ENCODE peak calls at places on chromosomes 2 and 18, in six cellular contexts. X is mesenchymal stem cell; Q is CD8-positive, alpha-beta T cell; Z is neural progenitor cell; Y is mammary epithelial cell; V is GM23248. S is an unnamed sample. For H3K4me1, the result is how much of the 10 kb centered on the place peaks cover.

GRCh38 chr2:60347781-60348180 is 205.7 kb downstream of the BCL11A start:
- DNase-seq in X (no peak), Q (no peak), Z (no peak), Y (no peak), V (no peak), S (no peak)

GRCh38 chr2:241279413-241279812 is 36.1 kb downstream of the HDLBP start:
- DNase-seq in X (peak), Q (no peak), Z (no peak), Y (no peak), V (peak), S (no peak)

GRCh38 chr2:68426885-68427579 is 40.1 kb downstream of the FBXO48 start:
- DNase-seq in X (peak), Q (no peak), Z (no peak), Y (no peak), V (no peak), S (no peak)

GRCh38 chr2:164510895-164511294 is 110.4 kb downstream of the GRB14 start:
- DNase-seq in X (no peak), Q (no peak), Z (no peak), Y (no peak), V (no peak), S (peak)

GRCh38 chr2:161486111-161486510 is 70.0 kb downstream of the TBR1 start:
- DNase-seq in X (no peak), Q (no peak), Z (no peak), Y (no peak), V (no peak), S (no peak)

GRCh38 chr18:8298186-8298585 is 311.1 kb upstream of the RAB12 start:
- DNase-seq in X (no peak), Q (no peak), Z (no peak), Y (no peak), V (no peak), S (no peak)

GRCh38 chr2:126720031-126720368 is 64.0 kb downstream of the GYPC start:
- DNase-seq in X (peak), Q (no peak), Z (no peak), Y (no peak), V (peak), S (no peak)

GRCh38 chr2:38128653-38129052 is 52.7 kb upstream of the CYP1B1 start:
- DNase-seq in X (peak), Q (no peak), Z (no peak), Y (no peak), V (peak), S (peak)

GRCh38 chr2:3148716-3149115 is 228.9 kb downstream of the EIPR1 start:
- DNase-seq in X (no peak), Q (no peak), Z (no peak), Y (no peak), V (no peak), S (no peak)

GRCh38 chr2:188369365-188369764 is 77.7 kb downstream of the GULP1 start:
- DNase-seq in X (peak), Q (no peak), Z (peak), Y (peak), V (peak), S (no peak)

GRCh38 chr2:234623521-234623991 is 126.7 kb upstream of the ARL4C start:
- DNase-seq in X (no peak), Q (no peak), Z (no peak), Y (no peak), V (no peak), S (no peak)

GRCh38 chr2:136305517-136306192 is 187.7 kb upstream of the CXCR4 start:
- DNase-seq in X (no peak), Q (peak), Z (no peak), Y (peak), V (no peak), S (no peak)

GRCh38 chr18:52288403-52289004 is 51.5 kb upstream of the DCC start:
- DNase-seq in X (no peak), Q (no peak), Z (peak), Y (peak), V (peak), S (no peak)

GRCh38 chr2:2158176-2158826 is 172.8 kb downstream of the MYT1L start:
- DNase-seq in X (no peak), Q (no peak), Z (no peak), Y (no peak), V (no peak), S (no peak)

GRCh38 chr2:43210467-43211303 is 15.7 kb downstream of the ZFP36L2 start:
- DNase-seq in X (peak), Q (no peak), Z (no peak), Y (no peak), V (peak), S (peak)

GRCh38 chr2:63034575-63034974 is 16.1 kb upstream of the OTX1 start:
- DNase-seq in X (no peak), Q (no peak), Z (peak), Y (no peak), V (no peak), S (no peak)

GRCh38 chr2:102505290-102505689 is 32.3 kb downstream of the SLC9A4 start:
- DNase-seq in X (no peak), Q (no peak), Z (no peak), Y (peak), V (no peak), S (no peak)

GRCh38 chr2:42359894-42360483 is 1.0 kb downstream of the COX7A2L start:
- DNase-seq in X (peak), Q (no peak), Z (no peak), Y (peak), V (peak), S (no peak)

GRCh38 chr2:240277073-240277806 is 136.8 kb upstream of the OTOS start:
- DNase-seq in X (peak), Q (no peak), Z (no peak), Y (peak), V (peak), S (no peak)

GRCh38 chr2:101108357-101108756 is 42.8 kb downstream of the TBC1D8 start:
- DNase-seq in X (no peak), Q (no peak), Z (no peak), Y (no peak), V (no peak), S (no peak)
- H3K27ac ChIP-seq in X (no peak), Q (no peak), Z (no peak), Y (no peak), V (no peak), S (peak)

GRCh38 chr2:239058746-239059145 is 210.9 kb downstream of the TWIST2 start:
- DNase-seq in X (no peak), Q (no peak), Z (no peak), Y (no peak), V (no peak), S (no peak)
- H3K4me1 ChIP-seq in X (under half), Q (under half), Z (under half), Y (under half), V (under half), S (under half)

GRCh38 chr18:70197042-70197441 is 8.4 kb downstream of the RTTN start:
- DNase-seq in X (no peak), Q (no peak), Z (no peak), Y (no peak), V (peak), S (no peak)

GRCh38 chr18:70195852-70196434 is 9.5 kb downstream of the RTTN start:
- DNase-seq in X (peak), Q (no peak), Z (peak), Y (peak), V (peak), S (no peak)

GRCh38 chr18:70200286-70200685 is 5.2 kb downstream of the RTTN start:
- DNase-seq in X (no peak), Q (no peak), Z (no peak), Y (no peak), V (no peak), S (no peak)

GRCh38 chr18:70195014-70195614 is 10.4 kb downstream of the RTTN start:
- DNase-seq in X (no peak), Q (no peak), Z (no peak), Y (no peak), V (no peak), S (no peak)

GRCh38 chr18:70197844-70198243 is 7.6 kb downstream of the RTTN start:
- DNase-seq in X (no peak), Q (no peak), Z (no peak), Y (no peak), V (no peak), S (no peak)
- H3K27ac ChIP-seq in X (no peak), Q (no peak), Z (no peak), Y (no peak), V (no peak), S (no peak)

GRCh38 chr2:186976329-186976728 is 127.4 kb upstream of the ZSWIM2 start:
- DNase-seq in X (no peak), Q (no peak), Z (no peak), Y (no peak), V (no peak), S (no peak)
- H3K4me1 ChIP-seq in X (under half), Q (under half), Z (under half), Y (under half), V (under half), S (under half)

DNA sequence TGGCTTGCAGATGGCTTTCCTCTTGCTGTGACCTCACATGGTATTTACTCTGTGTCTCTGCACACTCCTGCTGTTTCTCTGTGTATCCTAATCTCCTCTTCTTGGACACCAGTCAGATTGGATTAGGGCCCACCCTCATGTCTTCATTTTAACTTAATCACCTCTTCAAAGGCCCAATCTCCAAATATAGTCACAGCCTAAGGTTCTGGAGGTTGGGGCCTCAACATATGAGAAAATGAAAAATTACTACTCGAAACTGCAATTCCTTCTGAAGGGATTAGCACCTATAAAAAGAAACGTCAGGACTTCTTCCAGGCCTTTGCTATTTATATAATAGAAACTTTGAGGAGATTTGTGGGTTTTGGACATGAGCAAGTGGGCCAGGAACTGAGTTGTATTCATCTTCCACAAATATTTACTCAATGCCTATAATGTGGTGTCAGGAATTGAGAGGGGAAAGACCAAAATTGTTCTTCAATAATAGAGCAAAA is 269.9 kb upstream of the FN1 start:
- DNase-seq in X (no peak), Q (no peak), Z (no peak), Y (no peak), V (no peak), S (no peak)
- H3K27ac ChIP-seq in X (no peak), Q (no peak), Z (no peak), Y (no peak), V (no peak), S (no peak)

DNA sequence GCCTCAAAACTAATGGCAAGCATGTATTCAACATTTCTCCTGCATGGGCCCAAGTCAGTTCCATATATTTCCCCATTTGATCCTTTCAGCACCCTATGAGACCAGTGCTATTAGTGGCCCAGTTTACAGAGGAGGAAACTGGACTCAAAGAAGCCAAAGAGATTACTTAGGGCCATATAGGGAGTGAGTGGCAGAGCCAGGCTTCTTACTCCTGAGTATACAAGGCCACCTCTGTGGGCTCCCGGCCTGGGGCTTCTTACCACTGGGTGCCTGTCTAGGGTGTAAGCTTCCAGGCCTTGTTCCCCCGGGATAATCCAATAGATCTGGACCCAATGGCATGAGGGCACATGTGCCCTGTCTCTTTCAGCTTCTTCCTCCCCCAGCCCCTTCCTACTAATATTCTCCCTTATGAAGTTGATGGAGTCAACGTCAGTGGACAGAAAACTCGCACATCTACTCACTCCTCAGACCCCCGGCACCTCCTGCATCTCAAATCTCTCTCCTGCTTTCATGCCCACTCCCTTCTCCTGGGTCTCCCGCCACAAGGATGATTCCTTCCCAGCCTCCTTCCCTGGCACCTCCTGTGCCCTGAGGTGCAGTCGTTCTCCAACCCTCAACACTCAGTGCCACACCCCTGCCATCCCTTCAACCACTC is 222.6 kb downstream of the ANAPC1 start:
- DNase-seq in X (no peak), Q (no peak), Z (no peak), Y (no peak), V (no peak), S (no peak)
- H3K4me1 ChIP-seq in X (under half), Q (under half), Z (under half), Y (under half), V (under half), S (under half)

DNA sequence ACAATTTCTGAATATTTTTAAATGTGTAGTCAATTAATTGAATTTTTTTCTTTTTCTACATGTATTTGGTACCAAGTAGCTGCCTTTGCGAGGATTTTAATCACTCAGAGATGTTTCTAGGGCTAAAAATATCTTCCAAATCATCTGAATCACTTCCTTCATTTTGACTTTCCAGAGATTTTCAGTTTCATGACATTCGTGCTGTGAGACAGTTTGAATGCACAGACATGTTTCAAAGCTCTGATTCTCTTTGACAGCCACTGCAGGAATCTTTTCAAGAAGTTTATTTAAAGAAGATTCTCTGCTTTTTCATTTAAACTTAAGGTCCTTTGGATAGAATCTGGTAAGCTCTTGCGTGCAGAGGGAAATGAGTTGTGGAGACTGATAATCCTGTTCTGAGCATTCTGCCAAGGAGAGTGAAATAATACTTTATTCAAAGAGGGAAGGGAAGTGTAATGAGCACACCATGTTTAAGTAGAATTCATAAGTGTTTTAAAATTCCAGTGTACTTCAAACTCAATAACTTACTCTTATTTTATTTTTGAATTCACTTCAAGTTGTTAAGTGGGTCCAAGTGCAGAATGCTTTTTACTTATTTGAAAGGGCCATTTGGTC is 9.7 kb downstream of the CYBRD1 start:
- DNase-seq in X (peak), Q (no peak), Z (no peak), Y (no peak), V (peak), S (no peak)
- H3K27ac ChIP-seq in X (no peak), Q (no peak), Z (no peak), Y (no peak), V (peak), S (no peak)

DNA sequence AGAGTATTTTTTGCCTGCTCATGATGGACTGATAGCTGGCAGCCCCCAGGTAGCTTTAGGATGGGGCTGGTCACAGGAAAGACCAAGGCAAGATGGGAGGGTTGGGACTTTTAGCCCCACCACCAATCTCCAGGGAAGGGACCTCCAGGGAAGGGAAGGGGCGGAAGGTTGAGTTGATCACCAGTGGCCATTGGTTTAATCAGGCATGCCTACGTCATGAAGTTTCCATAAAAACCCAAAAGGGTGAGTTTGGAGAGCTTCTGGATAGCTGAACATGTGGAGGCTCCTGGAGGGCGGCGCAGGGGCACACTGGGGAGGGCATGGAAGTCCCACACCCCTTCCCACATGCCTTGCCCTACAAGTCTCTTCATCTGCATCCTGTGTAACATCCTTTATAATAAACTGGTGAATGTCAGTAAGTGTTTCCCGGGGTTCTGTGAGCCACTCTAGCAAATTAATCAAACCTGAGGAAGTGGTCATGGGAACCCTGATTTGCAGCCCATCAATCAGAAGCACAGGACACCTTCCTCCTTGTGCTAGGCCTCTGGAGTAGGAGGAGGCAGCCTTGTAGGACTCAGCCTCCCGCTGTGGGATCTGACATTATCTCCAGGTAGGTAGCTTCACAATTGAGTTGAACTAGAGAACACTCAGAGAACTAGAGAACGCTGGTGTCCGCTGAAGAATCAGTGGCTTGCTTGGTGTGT is 30.3 kb downstream of the RAB31 start:
- DNase-seq in X (no peak), Q (no peak), Z (no peak), Y (no peak), V (no peak), S (no peak)
- H3K4me1 ChIP-seq in X (under half), Q (under half), Z (under half), Y (under half), V (half or more), S (under half)

DNA sequence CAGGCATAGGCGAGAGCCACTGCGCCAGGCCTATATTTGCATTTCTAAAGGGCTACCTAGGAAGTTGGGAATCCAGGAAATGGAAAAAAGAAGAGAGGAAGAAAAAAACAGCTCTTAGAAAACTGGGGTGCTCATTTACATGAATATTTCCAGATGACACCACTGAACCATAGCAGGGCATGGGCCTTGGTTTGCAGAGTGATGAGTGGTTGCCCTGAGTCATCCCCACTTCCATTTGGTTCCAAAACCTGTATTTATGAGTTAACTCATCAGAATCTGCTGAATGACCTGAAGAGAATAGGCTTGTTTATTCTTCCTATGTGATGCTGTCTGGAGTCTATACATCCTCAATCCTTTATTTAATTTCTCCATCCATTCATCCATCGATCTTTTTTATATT is 36.2 kb downstream of the EHD3 start:
- DNase-seq in X (peak), Q (no peak), Z (no peak), Y (peak), V (peak), S (no peak)
- H3K27ac ChIP-seq in X (peak), Q (no peak), Z (no peak), Y (no peak), V (peak), S (no peak)

DNA sequence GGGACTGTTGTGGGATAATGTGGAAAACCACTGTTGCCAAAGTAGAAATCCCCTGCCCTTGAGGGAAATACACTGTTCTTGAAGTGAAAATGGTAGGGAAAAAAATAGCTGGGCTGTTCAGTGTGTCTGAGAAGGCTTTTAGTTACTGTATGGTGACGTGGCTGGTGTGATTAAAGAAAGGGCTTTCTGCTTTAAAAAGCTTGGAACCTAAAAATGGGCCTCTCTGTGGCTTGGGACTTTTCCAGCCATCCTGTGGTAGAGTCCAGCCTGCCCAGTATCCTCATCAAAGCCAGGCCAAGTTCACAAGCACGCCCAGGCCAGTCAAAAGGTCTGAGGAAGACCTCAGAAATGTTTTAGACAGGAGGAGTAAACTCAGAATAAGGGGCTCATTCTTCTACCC is 6.9 kb downstream of the MGAT5 start:
- DNase-seq in X (peak), Q (no peak), Z (no peak), Y (peak), V (peak), S (peak)
- H3K4me1 ChIP-seq in X (under half), Q (half or more), Z (under half), Y (under half), V (under half), S (under half)

S was measured in right cardiac atrium.